ENCODE peak calls at places on chromosomes 5 and 9, in seven cellular contexts. One of them, this sample, is unnamed.

GRCh38 chr5:134993161-134993560 is 25.5 kb downstream of the CATSPER3 start:
- DNase-seq in GM06990: no peak
- DNase-seq in CD4-positive, CD25-positive, alpha-beta regulatory T cell: no peak
- DNase-seq in neuronal stem cell: no peak
- DNase-seq in Caco-2: no peak
- DNase-seq in small intestine: no peak
- DNase-seq in LNCaP clone FGC: no peak
- DNase-seq in this sample: no peak

GRCh38 chr9:100277166-100277979 is 75.4 kb downstream of the TEX10 start:
- DNase-seq in small intestine: no peak
- DNase-seq in LNCaP clone FGC: no peak
- DNase-seq in Caco-2: no peak
- DNase-seq in neuronal stem cell: no peak
- DNase-seq in GM06990: no peak
- DNase-seq in CD4-positive, CD25-positive, alpha-beta regulatory T cell: no peak
- DNase-seq in this sample: no peak

GRCh38 chr5:84622485-84622884 is 237.8 kb upstream of the EDIL3 start:
- DNase-seq in GM06990: no peak
- DNase-seq in LNCaP clone FGC: no peak
- DNase-seq in Caco-2: no peak
- DNase-seq in small intestine: no peak
- DNase-seq in CD4-positive, CD25-positive, alpha-beta regulatory T cell: no peak
- DNase-seq in neuronal stem cell: no peak
- DNase-seq in this sample: no peak

GRCh38 chr5:169988947-169989346 is 8.7 kb upstream of the INSYN2B start:
- DNase-seq in GM06990: no peak
- DNase-seq in small intestine: no peak
- DNase-seq in Caco-2: no peak
- DNase-seq in LNCaP clone FGC: no peak
- DNase-seq in CD4-positive, CD25-positive, alpha-beta regulatory T cell: no peak
- DNase-seq in neuronal stem cell: no peak
- DNase-seq in this sample: no peak

GRCh38 chr9:135329571-135330306 is 149.8 kb upstream of the PPP1R26 start:
- DNase-seq in Caco-2: no peak
- DNase-seq in GM06990: no peak
- DNase-seq in CD4-positive, CD25-positive, alpha-beta regulatory T cell: no peak
- DNase-seq in LNCaP clone FGC: no peak
- DNase-seq in small intestine: no peak
- DNase-seq in neuronal stem cell: no peak
- DNase-seq in this sample: no peak

GRCh38 chr5:129836321-129836720 is 67.9 kb upstream of the CHSY3 start:
- DNase-seq in neuronal stem cell: no peak
- DNase-seq in small intestine: no peak
- DNase-seq in Caco-2: no peak
- DNase-seq in GM06990: no peak
- DNase-seq in CD4-positive, CD25-positive, alpha-beta regulatory T cell: no peak
- DNase-seq in LNCaP clone FGC: no peak
- DNase-seq in this sample: no peak

GRCh38 chr5:88269222-88269771 is 652 bp upstream of the TMEM161B start:
- DNase-seq in LNCaP clone FGC: no peak
- DNase-seq in CD4-positive, CD25-positive, alpha-beta regulatory T cell: peak; percentile 2
- DNase-seq in Caco-2: peak; percentile 10
- DNase-seq in GM06990: peak; percentile 32
- DNase-seq in small intestine: peak; percentile 57
- DNase-seq in neuronal stem cell: no peak
- DNase-seq in this sample: no peak

GRCh38 chr5:50709471-50709870 is 43.0 kb downstream of the PARP8 start:
- DNase-seq in Caco-2: no peak
- DNase-seq in neuronal stem cell: no peak
- DNase-seq in GM06990: peak; percentile 18
- DNase-seq in small intestine: no peak
- DNase-seq in CD4-positive, CD25-positive, alpha-beta regulatory T cell: no peak
- DNase-seq in LNCaP clone FGC: no peak
- DNase-seq in this sample: no peak

GRCh38 chr5:138536665-138537315 is 6.2 kb downstream of the ETF1 start:
- DNase-seq in CD4-positive, CD25-positive, alpha-beta regulatory T cell: no peak
- DNase-seq in LNCaP clone FGC: no peak
- DNase-seq in GM06990: no peak
- DNase-seq in Caco-2: peak; percentile 32
- DNase-seq in neuronal stem cell: no peak
- DNase-seq in small intestine: no peak
- DNase-seq in this sample: no peak

GRCh38 chr5:98770158-98770910 is 3.1 kb upstream of the RGMB start:
- DNase-seq in small intestine: peak; percentile 53
- DNase-seq in Caco-2: peak; percentile 46
- DNase-seq in CD4-positive, CD25-positive, alpha-beta regulatory T cell: peak; percentile 14
- DNase-seq in GM06990: peak; percentile 46
- DNase-seq in neuronal stem cell: no peak
- DNase-seq in LNCaP clone FGC: no peak
- DNase-seq in this sample: no peak

GRCh38 chr5:92371889-92372235 is 988.7 kb upstream of the ARRDC3 start:
- DNase-seq in Caco-2: no peak
- DNase-seq in small intestine: no peak
- DNase-seq in GM06990: no peak
- DNase-seq in CD4-positive, CD25-positive, alpha-beta regulatory T cell: no peak
- DNase-seq in neuronal stem cell: no peak
- DNase-seq in LNCaP clone FGC: no peak
- DNase-seq in this sample: no peak

GRCh38 chr9:15104826-15105420 is 194.7 kb upstream of the FREM1 start:
- DNase-seq in GM06990: peak; percentile 2
- DNase-seq in Caco-2: peak; percentile 56
- DNase-seq in CD4-positive, CD25-positive, alpha-beta regulatory T cell: peak; percentile 3
- DNase-seq in small intestine: peak; percentile 52
- DNase-seq in LNCaP clone FGC: peak; percentile 17
- DNase-seq in neuronal stem cell: peak; percentile 9
- DNase-seq in this sample: peak; percentile 4

GRCh38 chr9:131347376-131348020 is 46.4 kb upstream of the PRRC2B start:
- DNase-seq in small intestine: no peak
- DNase-seq in GM06990: no peak
- DNase-seq in LNCaP clone FGC: no peak
- DNase-seq in CD4-positive, CD25-positive, alpha-beta regulatory T cell: no peak
- DNase-seq in neuronal stem cell: no peak
- DNase-seq in Caco-2: no peak
- DNase-seq in this sample: no peak

GRCh38 chr5:16791036-16791705 is 144.9 kb downstream of the MYO10 start:
- DNase-seq in LNCaP clone FGC: no peak
- DNase-seq in small intestine: peak; percentile 65
- DNase-seq in GM06990: no peak
- DNase-seq in CD4-positive, CD25-positive, alpha-beta regulatory T cell: no peak
- DNase-seq in neuronal stem cell: peak; percentile 58
- DNase-seq in Caco-2: peak; percentile 63
- DNase-seq in this sample: no peak

GRCh38 chr5:11075010-11075860 is 314.2 kb upstream of the DAP start:
- DNase-seq in Caco-2: no peak
- DNase-seq in neuronal stem cell: peak; percentile 27
- DNase-seq in GM06990: no peak
- DNase-seq in small intestine: no peak
- DNase-seq in LNCaP clone FGC: no peak
- DNase-seq in CD4-positive, CD25-positive, alpha-beta regulatory T cell: no peak
- DNase-seq in this sample: no peak

GRCh38 chr9:94945191-94946144 is 219.0 kb downstream of the AOPEP start:
- DNase-seq in LNCaP clone FGC: no peak
- DNase-seq in CD4-positive, CD25-positive, alpha-beta regulatory T cell: no peak
- DNase-seq in neuronal stem cell: no peak
- DNase-seq in Caco-2: no peak
- DNase-seq in GM06990: no peak
- DNase-seq in small intestine: peak; percentile 26
- DNase-seq in this sample: no peak

GRCh38 chr5:100623719-100624118 is 88.5 kb downstream of the FAM174A start:
- DNase-seq in GM06990: no peak
- DNase-seq in LNCaP clone FGC: no peak
- DNase-seq in small intestine: peak; percentile 12
- DNase-seq in Caco-2: peak; percentile 10
- DNase-seq in CD4-positive, CD25-positive, alpha-beta regulatory T cell: no peak
- DNase-seq in neuronal stem cell: no peak
- DNase-seq in this sample: no peak

GRCh38 chr9:83536332-83536731 is 1.9 kb downstream of the FRMD3 start:
- DNase-seq in CD4-positive, CD25-positive, alpha-beta regulatory T cell: no peak
- DNase-seq in LNCaP clone FGC: no peak
- DNase-seq in neuronal stem cell: no peak
- DNase-seq in small intestine: no peak
- DNase-seq in Caco-2: no peak
- DNase-seq in GM06990: no peak
- DNase-seq in this sample: no peak

GRCh38 chr5:155189476-155189875 is 175.9 kb downstream of the KIF4B start:
- DNase-seq in Caco-2: no peak
- DNase-seq in CD4-positive, CD25-positive, alpha-beta regulatory T cell: no peak
- DNase-seq in small intestine: no peak
- DNase-seq in LNCaP clone FGC: no peak
- DNase-seq in GM06990: no peak
- DNase-seq in neuronal stem cell: peak; percentile 1
- DNase-seq in this sample: no peak

GRCh38 chr5:56585466-56585865 is 229.9 kb upstream of the MAP3K1 start:
- DNase-seq in LNCaP clone FGC: no peak
- DNase-seq in Caco-2: no peak
- DNase-seq in small intestine: no peak
- DNase-seq in CD4-positive, CD25-positive, alpha-beta regulatory T cell: no peak
- DNase-seq in GM06990: no peak
- DNase-seq in neuronal stem cell: no peak
- DNase-seq in this sample: no peak

GRCh38 chr5:149080294-149080693 is 17.4 kb upstream of the SH3TC2 start:
- DNase-seq in CD4-positive, CD25-positive, alpha-beta regulatory T cell: no peak
- DNase-seq in Caco-2: no peak
- DNase-seq in neuronal stem cell: no peak
- DNase-seq in LNCaP clone FGC: no peak
- DNase-seq in GM06990: no peak
- DNase-seq in small intestine: no peak
- DNase-seq in this sample: no peak

GRCh38 chr5:54362992-54363630 is 52.7 kb upstream of the ARL15 start:
- DNase-seq in LNCaP clone FGC: no peak
- DNase-seq in GM06990: no peak
- DNase-seq in Caco-2: no peak
- DNase-seq in neuronal stem cell: no peak
- DNase-seq in CD4-positive, CD25-positive, alpha-beta regulatory T cell: no peak
- DNase-seq in small intestine: no peak
- DNase-seq in this sample: no peak

DNA sequence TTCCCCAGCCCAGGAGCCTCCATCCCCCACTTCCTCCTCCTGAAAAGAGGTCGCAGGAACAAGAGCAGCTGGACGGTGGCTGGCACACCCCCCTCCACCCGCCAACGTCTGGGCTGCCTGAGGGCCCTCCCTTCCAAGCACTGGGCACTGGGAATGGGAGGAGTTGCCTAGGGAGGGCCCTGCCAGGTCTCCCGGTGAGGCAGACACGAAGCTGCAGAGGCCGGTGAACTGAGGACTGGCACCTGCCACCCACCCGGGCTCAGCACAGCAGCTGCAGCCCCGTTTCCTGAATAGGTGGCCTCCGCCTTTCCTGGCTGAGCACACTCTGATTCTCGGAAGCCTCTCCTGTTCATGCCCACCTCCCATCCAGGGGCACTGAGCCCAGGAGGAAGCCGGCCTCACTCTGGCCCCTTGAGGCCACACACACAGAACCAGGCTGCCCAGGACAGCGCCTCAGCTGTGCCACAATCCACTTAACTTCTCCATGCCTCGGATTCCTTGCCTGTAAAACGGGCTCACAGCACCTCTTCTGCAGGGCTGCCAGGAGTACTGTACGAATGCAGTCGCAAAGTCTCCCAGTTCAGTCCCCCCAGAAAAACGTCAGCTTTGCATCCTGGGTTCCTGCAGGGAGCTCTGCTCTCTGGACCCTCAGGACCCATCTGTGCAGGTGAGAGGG is 1.3 kb downstream of the NPDC1 start:
- DNase-seq in CD4-positive, CD25-positive, alpha-beta regulatory T cell: no peak
- DNase-seq in neuronal stem cell: no peak
- DNase-seq in small intestine: no peak
- DNase-seq in LNCaP clone FGC: no peak
- DNase-seq in Caco-2: no peak
- DNase-seq in GM06990: no peak
- DNase-seq in this sample: no peak
- H3K4me3 ChIP-seq in CD4-positive, CD25-positive, alpha-beta regulatory T cell: peak overlapping the region; percentile 34
- H3K4me3 ChIP-seq in neuronal stem cell: peak overlapping the region; percentile 88
- H3K4me3 ChIP-seq in small intestine: peak overlapping the region; percentile 46
- H3K4me3 ChIP-seq in LNCaP clone FGC: peak overlapping the region; percentile 90
- H3K4me3 ChIP-seq in Caco-2: peak overlapping the region; percentile 63
- H3K4me3 ChIP-seq in GM06990: no peak overlapping the region
- H3K4me3 ChIP-seq in this sample: no peak overlapping the region

GRCh38 chr5:173297813-173298212 is 30.4 kb downstream of the STC2 start:
- DNase-seq in Caco-2: no peak
- DNase-seq in LNCaP clone FGC: no peak
- DNase-seq in neuronal stem cell: no peak
- DNase-seq in small intestine: no peak
- DNase-seq in CD4-positive, CD25-positive, alpha-beta regulatory T cell: no peak
- DNase-seq in GM06990: no peak
- DNase-seq in this sample: no peak

GRCh38 chr5:173301695-173302545 is 26.3 kb downstream of the STC2 start:
- DNase-seq in small intestine: no peak
- DNase-seq in Caco-2: no peak
- DNase-seq in neuronal stem cell: peak; percentile 62
- DNase-seq in LNCaP clone FGC: no peak
- DNase-seq in CD4-positive, CD25-positive, alpha-beta regulatory T cell: no peak
- DNase-seq in GM06990: no peak
- DNase-seq in this sample: no peak

GRCh38 chr5:173300389-173301047 is 27.7 kb downstream of the STC2 start:
- DNase-seq in Caco-2: no peak
- DNase-seq in neuronal stem cell: no peak
- DNase-seq in GM06990: no peak
- DNase-seq in CD4-positive, CD25-positive, alpha-beta regulatory T cell: no peak
- DNase-seq in LNCaP clone FGC: no peak
- DNase-seq in small intestine: no peak
- DNase-seq in this sample: no peak

GRCh38 chr5:173298213-173298933 is 29.8 kb downstream of the STC2 start:
- DNase-seq in small intestine: no peak
- DNase-seq in neuronal stem cell: no peak
- DNase-seq in LNCaP clone FGC: no peak
- DNase-seq in CD4-positive, CD25-positive, alpha-beta regulatory T cell: no peak
- DNase-seq in GM06990: no peak
- DNase-seq in Caco-2: no peak
- DNase-seq in this sample: no peak

GRCh38 chr5:173299820-173300219 is 28.4 kb downstream of the STC2 start:
- DNase-seq in neuronal stem cell: no peak
- DNase-seq in GM06990: no peak
- DNase-seq in Caco-2: no peak
- DNase-seq in LNCaP clone FGC: no peak
- DNase-seq in CD4-positive, CD25-positive, alpha-beta regulatory T cell: no peak
- DNase-seq in small intestine: no peak
- DNase-seq in this sample: no peak
- H3K4me3 ChIP-seq in neuronal stem cell: no peak overlapping the region
- H3K4me3 ChIP-seq in GM06990: no peak overlapping the region
- H3K4me3 ChIP-seq in Caco-2: no peak overlapping the region
- H3K4me3 ChIP-seq in LNCaP clone FGC: no peak overlapping the region
- H3K4me3 ChIP-seq in CD4-positive, CD25-positive, alpha-beta regulatory T cell: no peak overlapping the region
- H3K4me3 ChIP-seq in small intestine: no peak overlapping the region
- H3K4me3 ChIP-seq in this sample: no peak overlapping the region

GRCh38 chr5:180807654-180808414 is 5.2 kb upstream of the MGAT1 start:
- DNase-seq in LNCaP clone FGC: no peak
- DNase-seq in small intestine: no peak
- DNase-seq in CD4-positive, CD25-positive, alpha-beta regulatory T cell: no peak
- DNase-seq in neuronal stem cell: no peak
- DNase-seq in GM06990: no peak
- DNase-seq in Caco-2: no peak
- DNase-seq in this sample: no peak
- H3K4me3 ChIP-seq in LNCaP clone FGC: peak overlapping the region; percentile 71
- H3K4me3 ChIP-seq in small intestine: peak overlapping the region; percentile 66
- H3K4me3 ChIP-seq in CD4-positive, CD25-positive, alpha-beta regulatory T cell: peak overlapping the region; percentile 97
- H3K4me3 ChIP-seq in neuronal stem cell: no peak overlapping the region
- H3K4me3 ChIP-seq in GM06990: peak overlapping the region; percentile 83
- H3K4me3 ChIP-seq in Caco-2: peak overlapping the region; percentile 64
- H3K4me3 ChIP-seq in this sample: peak overlapping the region; percentile 65

DNA sequence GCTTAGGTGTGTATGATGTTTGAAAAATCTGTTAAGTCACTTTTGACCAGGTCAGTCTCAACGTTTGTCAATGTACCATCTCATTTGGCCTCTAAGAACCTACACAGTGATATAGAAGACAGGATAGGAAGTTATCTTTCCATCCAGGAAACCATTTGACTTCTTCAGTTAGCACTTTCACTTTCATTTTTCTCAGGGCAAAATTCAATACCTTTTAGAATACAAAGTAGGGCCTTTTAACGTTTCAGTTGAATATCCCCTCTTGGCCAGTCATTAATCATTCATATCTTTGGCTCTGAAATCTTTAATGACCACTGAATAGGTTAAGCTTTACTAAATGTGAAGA is 101.0 kb upstream of the GNAQ start:
- DNase-seq in GM06990: no peak
- DNase-seq in CD4-positive, CD25-positive, alpha-beta regulatory T cell: no peak
- DNase-seq in small intestine: peak; percentile 21
- DNase-seq in neuronal stem cell: no peak
- DNase-seq in Caco-2: no peak
- DNase-seq in LNCaP clone FGC: no peak
- DNase-seq in this sample: no peak
- H3K4me3 ChIP-seq in GM06990: no peak overlapping the region
- H3K4me3 ChIP-seq in CD4-positive, CD25-positive, alpha-beta regulatory T cell: peak overlapping the region; percentile 83
- H3K4me3 ChIP-seq in small intestine: no peak overlapping the region
- H3K4me3 ChIP-seq in neuronal stem cell: no peak overlapping the region
- H3K4me3 ChIP-seq in Caco-2: no peak overlapping the region
- H3K4me3 ChIP-seq in LNCaP clone FGC: peak overlapping the region; percentile 18
- H3K4me3 ChIP-seq in this sample: no peak overlapping the region

This sample was measured in GM12864.